ENCODE peak calls at places on chromosome 19, in five cellular contexts. F is H1, Q is GM12891, D is GM12878, N is HepG2. J is an unnamed sample.

GRCh38 chr19:40641306-40641705 is 40.1 kb downstream of the LTBP4 start:
- DNase-seq in Q (no peak), N (no peak), D (no peak), F (no peak), J (no peak)

GRCh38 chr19:6890938-6891337 is 3.6 kb downstream of the ADGRE1 start:
- DNase-seq in F (no peak), Q (no peak), N (no peak), D (no peak), J (no peak)

GRCh38 chr19:16200776-16201391 is 3.2 kb downstream of the AP1M1 start:
- DNase-seq in N (no peak), D (no peak), F (no peak), Q (no peak), J (peak)

GRCh38 chr19:39805120-39805519 is 26.5 kb downstream of the LEUTX start:
- DNase-seq in N (no peak), D (no peak), F (no peak), Q (no peak), J (no peak)

GRCh38 chr19:57212109-57212508 is 18.7 kb upstream of the AURKC start:
- DNase-seq in D (no peak), F (no peak), Q (no peak), N (no peak), J (no peak)

GRCh38 chr19:42270346-42271044 is 1.4 kb downstream of the CIC start:
- DNase-seq in F (no peak), Q (no peak), D (no peak), N (no peak), J (peak)

GRCh38 chr19:7933411-7933810 is 7.5 kb upstream of the CTXN1 start:
- DNase-seq in D (no peak), Q (no peak), N (no peak), F (no peak), J (no peak)

GRCh38 chr19:7265963-7266362 is 28.3 kb downstream of the INSR start:
- DNase-seq in D (no peak), N (no peak), F (no peak), Q (no peak), J (no peak)

GRCh38 chr19:56639217-56639616 is 3.7 kb upstream of the SMIM17 start:
- DNase-seq in F (no peak), D (no peak), Q (no peak), N (no peak), J (no peak)

GRCh38 chr19:6066661-6067646 is 43.3 kb downstream of the RFX2 start:
- DNase-seq in D (no peak), F (peak), N (peak), Q (no peak), J (no peak)

GRCh38 chr19:57675881-57676280 is 5.9 kb upstream of the ZNF551 start:
- DNase-seq in Q (no peak), F (no peak), N (no peak), D (no peak), J (no peak)

GRCh38 chr19:39110263-39110967 is 15.2 kb upstream of the PAK4 start:
- DNase-seq in F (peak), N (peak), Q (peak), D (no peak), J (peak)

GRCh38 chr19:53980553-53981407 is 10.7 kb upstream of the CACNG6 start:
- DNase-seq in Q (no peak), N (peak), F (peak), D (no peak), J (no peak)

GRCh38 chr19:55031178-55031577 is 6.9 kb downstream of the GP6 start:
- DNase-seq in Q (no peak), D (no peak), N (no peak), F (no peak), J (no peak)

GRCh38 chr19:14772467-14772866 is 5.9 kb downstream of the ADGRE2 start:
- DNase-seq in F (peak), N (no peak), Q (no peak), D (no peak), J (no peak)

GRCh38 chr19:6744381-6745288 is 5.2 kb downstream of the TRIP10 start:
- DNase-seq in D (no peak), Q (no peak), F (no peak), N (no peak), J (no peak)

GRCh38 chr19:48394331-48395169 is 1.1 kb downstream of the GRIN2D start:
- DNase-seq in N (no peak), D (no peak), F (peak), Q (no peak), J (no peak)

GRCh38 chr19:11018743-11019142 is 57.9 kb downstream of the SMARCA4 start:
- DNase-seq in F (no peak), D (no peak), Q (no peak), N (no peak), J (no peak)

GRCh38 chr19:53908933-53909415 is at the start of gene CACNG7:
- DNase-seq in F (no peak), N (no peak), D (no peak), Q (no peak), J (no peak)

GRCh38 chr19:574658-575526 is 2.5 kb downstream of the BSG start:
- DNase-seq in Q (no peak), N (peak), F (no peak), D (peak), J (no peak)

GRCh38 chr19:47122359-47123335 is 8.0 kb upstream of the SAE1 start:
- DNase-seq in F (no peak), Q (no peak), D (no peak), N (peak), J (no peak)

GRCh38 chr19:7868671-7869452 is 5.3 kb downstream of the PRR36 start:
- DNase-seq in F (peak), D (peak), N (peak), Q (peak), J (peak)

GRCh38 chr19:7482584-7483439 is 6.0 kb downstream of the PEX11G start:
- DNase-seq in D (no peak), F (peak), N (no peak), Q (no peak), J (no peak)

GRCh38 chr19:47446534-47447469 is 24.9 kb downstream of the SLC8A2 start:
- DNase-seq in F (peak), Q (no peak), N (no peak), D (no peak), J (no peak)

GRCh38 chr19:44653977-44654784 is 10.5 kb downstream of the PVR start:
- DNase-seq in D (peak), N (peak), F (peak), Q (peak), J (peak)

GRCh38 chr19:33412617-33413425 is 39.3 kb downstream of the CEBPG start:
- DNase-seq in N (no peak), F (no peak), D (no peak), Q (no peak), J (no peak)

GRCh38 chr19:43506629-43507028 is 2.1 kb upstream of the PHLDB3 start:
- DNase-seq in N (no peak), Q (no peak), D (no peak), F (no peak), J (no peak)

GRCh38 chr19:15265849-15266248 is 33.6 kb upstream of the EPHX3 start:
- DNase-seq in N (no peak), F (no peak), Q (no peak), D (no peak), J (no peak)

GRCh38 chr19:35140207-35140897 is 1.7 kb downstream of the FXYD1 start:
- DNase-seq in D (no peak), N (no peak), Q (no peak), F (no peak), J (no peak)

GRCh38 chr19:35138305-35138799 is 272 bp upstream of the FXYD1 start:
- DNase-seq in N (no peak), F (no peak), Q (no peak), D (no peak), J (no peak)

GRCh38 chr19:35141627-35142401 is 1.2 kb upstream of the FXYD7 start:
- DNase-seq in D (no peak), N (no peak), F (peak), Q (no peak), J (no peak)

GRCh38 chr19:35140898-35141626 is 2.0 kb upstream of the FXYD7 start:
- DNase-seq in N (peak), Q (peak), D (no peak), F (peak), J (peak)

GRCh38 chr19:35139618-35139943 is 957 bp downstream of the FXYD1 start:
- DNase-seq in D (no peak), Q (no peak), N (no peak), F (no peak), J (no peak)
- TF ChIP-seq POLR2A in D (no peak), Q (no peak), N (peak), F (no peak), J (no peak)

GRCh38 chr19:49929121-49929610 is at the start of the genes ATF5 and NUP62:
- DNase-seq in F (peak), D (peak), N (peak), Q (peak), J (peak)

GRCh38 chr19:49925486-49925885 is 3.5 kb upstream of the ATF5 start:
- DNase-seq in F (no peak), N (no peak), D (no peak), Q (no peak), J (no peak)

GRCh38 chr19:49929611-49930482 is 543 bp upstream of the NUP62 start:
- DNase-seq in F (peak), D (peak), N (peak), Q (peak), J (peak)

GRCh38 chr19:49926520-49926919 is 2.5 kb upstream of the ATF5 start:
- DNase-seq in Q (no peak), D (no peak), F (no peak), N (no peak), J (no peak)

GRCh38 chr19:49927526-49928264 is 1.3 kb upstream of the ATF5 start:
- DNase-seq in F (no peak), D (no peak), Q (no peak), N (no peak), J (no peak)
- TF ChIP-seq POLR2AphosphoS5 in F (no peak), D (no peak), Q (no peak), N (no peak), J (no peak)

GRCh38 chr19:2683430-2683995 is 19.0 kb downstream of the GNG7 start:
- DNase-seq in D (no peak), F (no peak), Q (no peak), N (no peak), J (no peak)
- TF ChIP-seq TAF1 in D (no peak), F (no peak), Q (no peak), N (no peak), J (no peak)

GRCh38 chr19:18939922-18940775 is 868 bp downstream of the HOMER3 start:
- DNase-seq in D (no peak), F (peak), N (no peak), Q (no peak), J (no peak)
- TF ChIP-seq POLR2A in D (no peak), F (no peak), N (no peak), Q (no peak), J (no peak)

DNA sequence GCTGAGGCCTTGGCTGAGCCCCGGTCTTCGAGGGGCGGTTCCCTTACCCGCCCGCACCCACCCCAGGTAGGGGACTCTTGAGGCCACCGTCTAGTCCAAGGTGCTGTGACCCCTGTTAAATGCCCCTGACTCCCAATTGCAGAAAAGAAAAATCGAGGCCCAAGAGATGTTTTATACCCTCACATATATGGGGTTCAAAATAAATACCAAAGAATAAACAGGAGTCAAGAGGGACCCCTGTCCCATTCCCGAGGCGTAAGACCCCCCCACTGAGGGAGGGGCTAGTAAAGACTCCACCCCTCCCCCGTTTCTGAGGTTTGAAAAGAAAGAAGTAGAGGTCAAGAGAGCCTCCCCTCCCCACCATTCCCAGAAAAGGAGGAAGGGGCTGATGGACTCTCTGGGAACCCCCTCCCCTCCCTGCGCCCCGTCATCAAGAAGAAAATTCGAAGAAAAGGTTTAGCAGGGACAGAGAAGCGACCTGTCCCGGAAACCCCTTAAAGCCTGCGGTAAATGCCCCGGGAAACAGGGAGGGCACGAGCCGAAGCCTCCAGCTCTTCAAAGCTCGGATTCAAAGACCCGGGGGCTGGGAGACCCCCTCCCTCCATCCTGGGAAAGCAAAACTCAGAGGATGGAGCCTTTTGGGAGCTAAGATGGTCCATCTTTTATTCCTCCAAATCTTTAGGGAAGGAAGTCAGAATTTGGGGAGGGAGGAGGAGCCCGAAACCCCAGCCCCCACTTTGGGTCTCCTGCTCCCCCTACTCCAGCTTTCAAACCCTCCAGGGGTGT is 745 bp upstream of the RAB3A start:
- DNase-seq in D (no peak), Q (no peak), N (no peak), F (peak), J (no peak)
- TF ChIP-seq POLR2AphosphoS5 in D (no peak), Q (no peak), N (no peak), F (no peak), J (no peak)

DNA sequence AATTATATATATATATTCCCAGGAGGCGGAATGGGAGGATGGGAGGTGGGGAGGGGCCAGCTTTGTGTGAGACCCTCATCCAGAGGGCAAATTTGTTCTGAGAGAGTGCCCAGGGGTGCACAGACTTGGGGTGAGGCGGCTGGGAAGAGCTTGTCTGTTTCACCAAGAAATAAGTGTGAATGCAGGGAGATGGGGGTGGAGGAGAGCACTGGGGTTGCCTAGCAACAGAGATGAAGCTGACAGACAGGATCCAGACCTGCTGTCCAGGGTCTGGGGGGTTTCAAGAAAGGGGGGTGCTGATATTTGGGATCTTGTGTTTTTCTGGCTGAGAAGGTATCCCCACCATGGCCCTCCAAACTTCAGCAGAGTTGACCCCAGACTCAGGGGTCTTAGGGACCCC is 18.6 kb upstream of the TNFAIP8L1 start:
- DNase-seq in F (no peak), D (no peak), Q (no peak), N (no peak), J (no peak)
- TF ChIP-seq TAF1 in F (no peak), D (no peak), Q (no peak), N (no peak), J (no peak)

DNA sequence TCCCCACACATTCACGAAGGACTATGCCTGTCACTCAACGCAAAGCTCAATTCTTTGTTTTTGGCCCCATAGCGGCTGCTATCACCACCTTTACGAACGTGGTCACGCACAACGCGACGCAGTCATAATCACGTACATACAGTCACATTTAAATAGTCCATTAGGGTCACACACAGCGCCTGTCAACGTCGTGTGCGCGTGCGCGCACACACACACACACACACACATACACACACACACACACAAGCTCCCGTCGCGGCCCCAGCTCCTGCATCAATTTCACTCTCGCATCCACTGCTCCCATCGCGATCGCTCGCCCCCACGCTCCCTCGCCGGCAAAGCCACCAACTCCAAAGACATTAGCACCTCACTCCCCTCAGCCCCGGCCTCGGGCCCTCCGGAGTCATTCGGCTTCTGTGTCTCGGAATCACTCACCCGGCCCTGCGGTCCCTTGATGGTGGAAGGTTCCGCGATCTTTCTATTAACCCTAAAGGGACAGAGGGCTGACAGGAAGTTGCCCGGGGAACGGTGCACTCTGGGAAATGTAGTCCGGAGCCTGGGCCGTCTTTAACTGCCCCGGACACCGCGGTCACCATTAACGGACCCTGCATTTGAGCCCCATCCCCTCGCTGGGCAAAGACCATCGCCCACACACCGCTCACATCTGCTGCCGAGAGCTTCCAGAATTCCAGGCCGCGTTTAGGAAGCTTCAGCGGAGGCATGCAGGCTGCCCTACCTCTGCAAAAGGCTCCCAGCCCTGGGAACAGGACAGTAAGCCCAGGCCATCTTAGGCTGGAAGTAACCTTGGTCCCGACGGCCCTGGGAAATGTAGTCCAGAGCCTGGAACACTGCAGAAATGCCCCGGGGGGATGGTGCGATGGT is at the start of gene ZNF790:
- DNase-seq in Q (peak), D (peak), F (peak), N (peak), J (peak)
- TF ChIP-seq POLR2A in Q (no peak), D (peak), F (peak), N (peak), J (peak)

GRCh38 chr19:19580417-19580816 is 38.1 kb downstream of the PBX4 start:
- DNase-seq in D (no peak), Q (no peak), F (no peak), N (no peak), J (no peak)
- TF ChIP-seq POLR2AphosphoS5 in D (no peak), Q (no peak), F (no peak), N (no peak), J (no peak)

GRCh38 chr19:19083413-19084178 is 19.8 kb downstream of the SLC25A42 start:
- DNase-seq in Q (no peak), N (no peak), D (no peak), F (no peak), J (no peak)
- TF ChIP-seq TAF1 in Q (no peak), N (no peak), D (no peak), F (no peak), J (no peak)